ENCODE peak calls at places on chromosomes 2 and 18, in six cellular contexts. One of them, this sample, is unnamed. For H3K4me1, the result is how much of the 10 kb centered on the place peaks cover.

GRCh38 chr2:104378853-104379374 is 475.0 kb upstream of the POU3F3 start:
- DNase-seq in aorta: no peak
- DNase-seq in H9: peak
- DNase-seq in IMR-90: no peak
- DNase-seq in kidney: no peak
- DNase-seq in HCT116: no peak
- DNase-seq in this sample: no peak

GRCh38 chr2:157476915-157477709 is 33.2 kb upstream of the CYTIP start:
- DNase-seq in aorta: no peak
- DNase-seq in H9: no peak
- DNase-seq in IMR-90: peak
- DNase-seq in kidney: no peak
- DNase-seq in HCT116: no peak
- DNase-seq in this sample: no peak

GRCh38 chr2:212727751-212728150 is 189.1 kb upstream of the ERBB4 start:
- DNase-seq in aorta: no peak
- DNase-seq in H9: no peak
- DNase-seq in IMR-90: no peak
- DNase-seq in kidney: no peak
- DNase-seq in HCT116: no peak
- DNase-seq in this sample: no peak

GRCh38 chr18:62672600-62672999 is 42.7 kb upstream of the PHLPP1 start:
- DNase-seq in aorta: no peak
- DNase-seq in H9: no peak
- DNase-seq in IMR-90: no peak
- DNase-seq in kidney: no peak
- DNase-seq in HCT116: no peak
- DNase-seq in this sample: no peak

GRCh38 chr2:28348149-28348567 is 44.5 kb upstream of the FOSL2 start:
- DNase-seq in aorta: peak
- DNase-seq in H9: no peak
- DNase-seq in IMR-90: no peak
- DNase-seq in kidney: peak
- DNase-seq in HCT116: no peak
- DNase-seq in this sample: peak

GRCh38 chr2:20149703-20150030 is 75.3 kb downstream of the SDC1 start:
- DNase-seq in aorta: no peak
- DNase-seq in H9: peak
- DNase-seq in IMR-90: no peak
- DNase-seq in kidney: no peak
- DNase-seq in HCT116: no peak
- DNase-seq in this sample: no peak

GRCh38 chr2:153870308-153870707 is 1.4 kb upstream of the GALNT13 start:
- DNase-seq in aorta: no peak
- DNase-seq in H9: no peak
- DNase-seq in IMR-90: no peak
- DNase-seq in kidney: no peak
- DNase-seq in HCT116: no peak
- DNase-seq in this sample: no peak

GRCh38 chr2:27736031-27736889 is 35.3 kb upstream of the MRPL33 start:
- DNase-seq in aorta: no peak
- DNase-seq in H9: no peak
- DNase-seq in IMR-90: no peak
- DNase-seq in kidney: no peak
- DNase-seq in HCT116: no peak
- DNase-seq in this sample: no peak

GRCh38 chr2:160126315-160126714 is 63.9 kb upstream of the PLA2R1 start:
- DNase-seq in aorta: no peak
- DNase-seq in H9: no peak
- DNase-seq in IMR-90: no peak
- DNase-seq in kidney: no peak
- DNase-seq in HCT116: no peak
- DNase-seq in this sample: no peak

GRCh38 chr2:171158036-171158789 is 2.5 kb downstream of the TLK1 start:
- DNase-seq in aorta: no peak
- DNase-seq in H9: no peak
- DNase-seq in IMR-90: no peak
- DNase-seq in kidney: no peak
- DNase-seq in HCT116: no peak
- DNase-seq in this sample: no peak

GRCh38 chr2:226761195-226761583 is 38.4 kb downstream of the IRS1 start:
- DNase-seq in aorta: no peak
- DNase-seq in H9: no peak
- DNase-seq in IMR-90: no peak
- DNase-seq in kidney: no peak
- DNase-seq in HCT116: no peak
- DNase-seq in this sample: no peak

GRCh38 chr2:46849741-46850474 is 65.7 kb downstream of the MCFD2 start:
- DNase-seq in aorta: no peak
- DNase-seq in H9: no peak
- DNase-seq in IMR-90: peak
- DNase-seq in kidney: peak
- DNase-seq in HCT116: no peak
- DNase-seq in this sample: no peak

GRCh38 chr2:157789933-157790511 is 86.1 kb downstream of the ACVR1 start:
- DNase-seq in aorta: peak
- DNase-seq in H9: no peak
- DNase-seq in IMR-90: no peak
- DNase-seq in kidney: peak
- DNase-seq in HCT116: no peak
- DNase-seq in this sample: no peak

GRCh38 chr2:26246818-26247217 is 2.1 kb downstream of the HADHB start:
- DNase-seq in aorta: no peak
- DNase-seq in H9: no peak
- DNase-seq in IMR-90: peak
- DNase-seq in kidney: no peak
- DNase-seq in HCT116: no peak
- DNase-seq in this sample: no peak

GRCh38 chr18:63741769-63742168 is 33.4 kb upstream of the SERPINB7 start:
- DNase-seq in aorta: no peak
- DNase-seq in H9: no peak
- DNase-seq in IMR-90: peak
- DNase-seq in kidney: no peak
- DNase-seq in HCT116: no peak
- DNase-seq in this sample: no peak

GRCh38 chr2:110157153-110157793 is 41.7 kb upstream of the MALL start:
- DNase-seq in aorta: no peak
- DNase-seq in H9: no peak
- DNase-seq in IMR-90: peak
- DNase-seq in kidney: no peak
- DNase-seq in HCT116: peak
- DNase-seq in this sample: no peak

GRCh38 chr2:191604154-191604553 is 73.8 kb upstream of the NABP1 start:
- DNase-seq in aorta: no peak
- DNase-seq in H9: no peak
- DNase-seq in IMR-90: no peak
- DNase-seq in kidney: no peak
- DNase-seq in HCT116: no peak
- DNase-seq in this sample: no peak

GRCh38 chr18:49851624-49852023 is 38.3 kb upstream of the ACAA2 start:
- DNase-seq in aorta: no peak
- DNase-seq in H9: no peak
- DNase-seq in IMR-90: no peak
- DNase-seq in kidney: no peak
- DNase-seq in HCT116: no peak
- DNase-seq in this sample: no peak

GRCh38 chr18:42310956-42311355 is 355.9 kb downstream of the PIK3C3 start:
- DNase-seq in aorta: no peak
- DNase-seq in H9: no peak
- DNase-seq in IMR-90: no peak
- DNase-seq in kidney: no peak
- DNase-seq in HCT116: no peak
- DNase-seq in this sample: no peak

GRCh38 chr2:20433946-20434553 is 12.8 kb upstream of the RHOB start:
- DNase-seq in aorta: no peak
- DNase-seq in H9: no peak
- DNase-seq in IMR-90: no peak
- DNase-seq in kidney: no peak
- DNase-seq in HCT116: no peak
- DNase-seq in this sample: no peak

GRCh38 chr2:44936715-44937687 is 4.5 kb upstream of the SIX3 start:
- DNase-seq in aorta: no peak
- DNase-seq in H9: peak
- DNase-seq in IMR-90: no peak
- DNase-seq in kidney: no peak
- DNase-seq in HCT116: no peak
- DNase-seq in this sample: no peak

GRCh38 chr2:71716697-71717624 is 263.6 kb downstream of the DYSF start:
- DNase-seq in aorta: peak
- DNase-seq in H9: no peak
- DNase-seq in IMR-90: peak
- DNase-seq in kidney: peak
- DNase-seq in HCT116: peak
- DNase-seq in this sample: peak

GRCh38 chr18:64037812-64038414 is 68.0 kb downstream of the SERPINB8 start:
- DNase-seq in aorta: no peak
- DNase-seq in H9: no peak
- DNase-seq in IMR-90: peak
- DNase-seq in kidney: no peak
- DNase-seq in HCT116: peak
- DNase-seq in this sample: no peak

GRCh38 chr2:71897836-71898235 is 249.8 kb downstream of the CYP26B1 start:
- DNase-seq in aorta: no peak
- DNase-seq in H9: no peak
- DNase-seq in IMR-90: no peak
- DNase-seq in kidney: no peak
- DNase-seq in HCT116: no peak
- DNase-seq in this sample: no peak

GRCh38 chr2:5921081-5921642 is 229.0 kb downstream of the SOX11 start:
- DNase-seq in aorta: no peak
- DNase-seq in H9: no peak
- DNase-seq in IMR-90: no peak
- DNase-seq in kidney: no peak
- DNase-seq in HCT116: no peak
- DNase-seq in this sample: no peak

DNA sequence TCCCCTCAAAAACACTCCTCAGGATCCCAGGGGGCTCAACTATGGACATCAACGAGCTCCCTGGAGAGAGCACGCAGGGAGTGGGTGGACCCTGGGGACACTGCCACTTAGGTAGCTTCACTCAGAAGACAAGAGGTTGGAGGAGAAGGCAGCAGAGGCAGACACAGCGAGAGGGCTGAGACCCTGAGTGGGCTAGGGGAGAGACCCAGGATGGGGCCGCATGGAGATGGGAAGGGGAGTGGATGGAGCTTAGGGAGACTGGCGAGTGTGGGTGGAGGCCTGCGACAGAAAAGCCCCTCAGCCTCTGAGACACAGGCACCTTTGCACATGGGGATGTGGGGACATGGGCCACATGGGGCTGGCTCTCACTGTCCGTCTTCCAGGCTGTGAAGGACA is 70.9 kb downstream of the ASB1 start:
- DNase-seq in aorta: no peak
- DNase-seq in H9: peak
- DNase-seq in IMR-90: no peak
- DNase-seq in kidney: no peak
- DNase-seq in HCT116: no peak
- DNase-seq in this sample: peak
- H3K4me1 ChIP-seq in aorta: under half
- H3K4me1 ChIP-seq in H9: under half
- H3K4me1 ChIP-seq in IMR-90: under half
- H3K4me1 ChIP-seq in kidney: under half
- H3K4me1 ChIP-seq in HCT116: under half
- H3K4me1 ChIP-seq in this sample: under half

DNA sequence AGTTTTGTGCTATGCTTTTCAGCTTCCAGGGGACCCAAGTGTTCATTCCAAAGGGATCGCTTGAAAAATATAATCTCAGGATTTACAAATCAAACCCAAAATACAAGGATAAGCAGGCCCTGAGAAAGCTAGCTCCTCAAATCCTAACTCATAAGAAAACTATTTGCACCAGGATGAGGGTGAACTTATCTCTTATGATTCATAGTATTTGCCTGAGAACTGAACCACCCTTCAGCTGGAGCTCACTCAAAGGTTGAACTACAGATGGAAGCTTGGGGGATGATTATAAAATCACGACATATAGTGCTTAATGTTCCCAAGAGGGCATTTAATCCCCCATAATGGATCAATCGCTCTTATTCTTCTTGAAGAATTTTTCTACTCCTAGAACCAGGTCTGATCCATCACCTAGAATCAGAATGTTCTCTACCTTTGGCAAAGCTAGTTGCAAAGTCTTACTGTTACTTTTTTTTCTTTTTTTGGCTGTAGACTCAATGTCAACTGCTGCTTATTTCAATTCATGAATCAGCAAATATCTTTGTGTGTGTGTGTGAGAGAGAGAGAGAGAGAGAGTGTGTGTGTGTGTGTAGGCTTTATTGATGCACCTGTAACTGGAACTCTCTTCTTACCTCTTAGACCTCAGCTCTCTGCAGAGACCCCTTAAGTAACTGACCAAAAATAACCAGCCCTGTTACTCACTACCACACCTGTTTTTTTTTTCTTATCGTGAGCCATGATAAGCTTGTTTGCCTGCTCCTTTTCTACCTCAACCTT is 44.8 kb downstream of the ARL4C start:
- DNase-seq in aorta: no peak
- DNase-seq in H9: no peak
- DNase-seq in IMR-90: peak
- DNase-seq in kidney: no peak
- DNase-seq in HCT116: no peak
- DNase-seq in this sample: no peak
- H3K4me1 ChIP-seq in aorta: under half
- H3K4me1 ChIP-seq in H9: under half
- H3K4me1 ChIP-seq in IMR-90: under half
- H3K4me1 ChIP-seq in kidney: under half
- H3K4me1 ChIP-seq in HCT116: under half
- H3K4me1 ChIP-seq in this sample: under half

GRCh38 chr2:98827625-98828368 is 96.9 kb upstream of the MGAT4A start:
- DNase-seq in aorta: no peak
- DNase-seq in H9: no peak
- DNase-seq in IMR-90: no peak
- DNase-seq in kidney: peak
- DNase-seq in HCT116: no peak
- DNase-seq in this sample: no peak

GRCh38 chr2:98828793-98829371 is 98.0 kb upstream of the MGAT4A start:
- DNase-seq in aorta: no peak
- DNase-seq in H9: no peak
- DNase-seq in IMR-90: no peak
- DNase-seq in kidney: peak
- DNase-seq in HCT116: no peak
- DNase-seq in this sample: no peak

GRCh38 chr2:98829586-98830270 is 98.8 kb upstream of the MGAT4A start:
- DNase-seq in aorta: no peak
- DNase-seq in H9: no peak
- DNase-seq in IMR-90: no peak
- DNase-seq in kidney: peak
- DNase-seq in HCT116: no peak
- DNase-seq in this sample: no peak

GRCh38 chr2:98826856-98827255 is 95.9 kb upstream of the MGAT4A start:
- DNase-seq in aorta: no peak
- DNase-seq in H9: no peak
- DNase-seq in IMR-90: no peak
- DNase-seq in kidney: no peak
- DNase-seq in HCT116: no peak
- DNase-seq in this sample: no peak

GRCh38 chr2:98828369-98828744 is 97.4 kb upstream of the MGAT4A start:
- DNase-seq in aorta: no peak
- DNase-seq in H9: no peak
- DNase-seq in IMR-90: no peak
- DNase-seq in kidney: no peak
- DNase-seq in HCT116: no peak
- DNase-seq in this sample: no peak
- H3K4me1 ChIP-seq in aorta: under half
- H3K4me1 ChIP-seq in H9: under half
- H3K4me1 ChIP-seq in IMR-90: under half
- H3K4me1 ChIP-seq in kidney: under half
- H3K4me1 ChIP-seq in HCT116: under half
- H3K4me1 ChIP-seq in this sample: under half

GRCh38 chr2:85767803-85768665 is 14.2 kb downstream of the ATOH8 start:
- DNase-seq in aorta: no peak
- DNase-seq in H9: no peak
- DNase-seq in IMR-90: no peak
- DNase-seq in kidney: no peak
- DNase-seq in HCT116: no peak
- DNase-seq in this sample: no peak
- H3K4me1 ChIP-seq in aorta: under half
- H3K4me1 ChIP-seq in H9: under half
- H3K4me1 ChIP-seq in IMR-90: under half
- H3K4me1 ChIP-seq in kidney: half or more
- H3K4me1 ChIP-seq in HCT116: under half
- H3K4me1 ChIP-seq in this sample: half or more